ENCODE peak calls at places on chromosomes 12 and 14, in nine cellular contexts. One of them, this sample, is unnamed.

GRCh38 chr12:712172-712863 is 40.1 kb upstream of the WNK1 start:
- DNase-seq in left cardiac atrium: no peak
- DNase-seq in fibroblast of lung: peak; percentile 15
- DNase-seq in adipocyte: peak; percentile 19
- DNase-seq in ovary: no peak
- DNase-seq in NCI-H1048: no peak
- DNase-seq in RCC 7860: no peak
- DNase-seq in left ventricle myocardium inferior: no peak
- DNase-seq in tibial artery: no peak
- DNase-seq in this sample: peak; percentile 31

GRCh38 chr12:12519599-12519998 is 43.1 kb downstream of the DUSP16 start:
- DNase-seq in left cardiac atrium: no peak
- DNase-seq in RCC 7860: no peak
- DNase-seq in adipocyte: no peak
- DNase-seq in ovary: no peak
- DNase-seq in tibial artery: no peak
- DNase-seq in fibroblast of lung: no peak
- DNase-seq in NCI-H1048: no peak
- DNase-seq in left ventricle myocardium inferior: no peak
- DNase-seq in this sample: no peak

GRCh38 chr14:30034049-30034635 is 106.5 kb upstream of the PRKD1 start:
- DNase-seq in left cardiac atrium: no peak
- DNase-seq in tibial artery: no peak
- DNase-seq in left ventricle myocardium inferior: no peak
- DNase-seq in ovary: no peak
- DNase-seq in NCI-H1048: no peak
- DNase-seq in adipocyte: no peak
- DNase-seq in RCC 7860: no peak
- DNase-seq in fibroblast of lung: peak; percentile 6
- DNase-seq in this sample: peak; percentile 26

GRCh38 chr14:64636208-64636979 is 67.8 kb upstream of the PLEKHG3 start:
- DNase-seq in fibroblast of lung: peak; percentile 68
- DNase-seq in NCI-H1048: no peak
- DNase-seq in left ventricle myocardium inferior: peak; percentile 63
- DNase-seq in tibial artery: peak; percentile 48
- DNase-seq in ovary: peak; percentile 57
- DNase-seq in adipocyte: peak; percentile 84
- DNase-seq in RCC 7860: no peak
- DNase-seq in left cardiac atrium: peak; percentile 71
- DNase-seq in this sample: peak; percentile 82

GRCh38 chr12:101876861-101877815 is at the start of gene DRAM1:
- DNase-seq in NCI-H1048: peak; percentile 38
- DNase-seq in ovary: peak; percentile 91
- DNase-seq in RCC 7860: peak; percentile 73
- DNase-seq in left ventricle myocardium inferior: peak; percentile 91
- DNase-seq in left cardiac atrium: peak; percentile 94
- DNase-seq in tibial artery: peak; percentile 89
- DNase-seq in adipocyte: peak; percentile 98
- DNase-seq in fibroblast of lung: peak; percentile 93
- DNase-seq in this sample: peak; percentile 80

GRCh38 chr14:72463291-72463866 is 430.5 kb downstream of the DPF3 start:
- DNase-seq in NCI-H1048: no peak
- DNase-seq in tibial artery: no peak
- DNase-seq in adipocyte: peak; percentile 24
- DNase-seq in RCC 7860: peak; percentile 76
- DNase-seq in ovary: no peak
- DNase-seq in fibroblast of lung: no peak
- DNase-seq in left cardiac atrium: no peak
- DNase-seq in left ventricle myocardium inferior: no peak
- DNase-seq in this sample: peak; percentile 51

GRCh38 chr14:67999693-68000384 is 180.3 kb downstream of the RAD51B start:
- DNase-seq in left ventricle myocardium inferior: no peak
- DNase-seq in left cardiac atrium: no peak
- DNase-seq in ovary: no peak
- DNase-seq in tibial artery: no peak
- DNase-seq in RCC 7860: peak; percentile 86
- DNase-seq in NCI-H1048: no peak
- DNase-seq in fibroblast of lung: peak; percentile 84
- DNase-seq in adipocyte: peak; percentile 44
- DNase-seq in this sample: no peak

GRCh38 chr14:50955373-50956043 is 11.2 kb upstream of the PYGL start:
- DNase-seq in fibroblast of lung: peak; percentile 85
- DNase-seq in left ventricle myocardium inferior: peak; percentile 43
- DNase-seq in adipocyte: peak; percentile 91
- DNase-seq in NCI-H1048: peak; percentile 25
- DNase-seq in ovary: no peak
- DNase-seq in RCC 7860: peak; percentile 92
- DNase-seq in left cardiac atrium: peak; percentile 82
- DNase-seq in tibial artery: peak; percentile 80
- DNase-seq in this sample: peak; percentile 98

GRCh38 chr12:41932470-41932991 is 212.1 kb downstream of the GXYLT1 start:
- DNase-seq in adipocyte: no peak
- DNase-seq in left ventricle myocardium inferior: peak; percentile 82
- DNase-seq in left cardiac atrium: peak; percentile 83
- DNase-seq in NCI-H1048: no peak
- DNase-seq in fibroblast of lung: peak; percentile 40
- DNase-seq in ovary: peak; percentile 63
- DNase-seq in tibial artery: peak; percentile 62
- DNase-seq in RCC 7860: no peak
- DNase-seq in this sample: peak; percentile 83

This sample was measured in mesendoderm.